ENCODE peak calls at places on chromosomes 7 and 10, in four cellular contexts. One of them, this sample, is unnamed.
A peak's percentile ranks its signal among the peaks of the same experiment; 100 is the strongest.

GRCh38 chr10:114684085-114684821 is 26.2 kb upstream of the ABLIM1 start:
- DNase-seq in K562: no peak
- DNase-seq in GM12878: no peak
- DNase-seq in HepG2: peak; percentile 50
- DNase-seq in this sample: no peak

GRCh38 chr10:75137533-75138438 is 26.3 kb downstream of the SAMD8 start:
- DNase-seq in K562: peak; percentile 74
- DNase-seq in GM12878: no peak
- DNase-seq in HepG2: no peak
- DNase-seq in this sample: no peak

GRCh38 chr7:47301657-47302295 is 280.1 kb downstream of the TNS3 start:
- DNase-seq in K562: no peak
- DNase-seq in GM12878: no peak
- DNase-seq in HepG2: no peak
- DNase-seq in this sample: no peak

GRCh38 chr10:52106895-52107294 is 207.2 kb upstream of the DKK1 start:
- DNase-seq in K562: no peak
- DNase-seq in GM12878: no peak
- DNase-seq in HepG2: no peak
- DNase-seq in this sample: peak; percentile 51

GRCh38 chr10:118951218-118951617 is 78.3 kb upstream of the NANOS1 start:
- DNase-seq in K562: no peak
- DNase-seq in GM12878: no peak
- DNase-seq in HepG2: no peak
- DNase-seq in this sample: no peak

GRCh38 chr10:26777686-26778085 is 80.2 kb downstream of the PDSS1 start:
- DNase-seq in K562: no peak
- DNase-seq in GM12878: no peak
- DNase-seq in HepG2: no peak
- DNase-seq in this sample: no peak

GRCh38 chr10:9792181-9792580 is 1225.5 kb upstream of the CELF2 start:
- DNase-seq in K562: no peak
- DNase-seq in GM12878: no peak
- DNase-seq in HepG2: no peak
- DNase-seq in this sample: no peak

GRCh38 chr7:69871213-69871885 is 273.1 kb downstream of the AUTS2 start:
- DNase-seq in K562: no peak
- DNase-seq in GM12878: no peak
- DNase-seq in HepG2: no peak
- DNase-seq in this sample: no peak

GRCh38 chr7:103989200-103989784 is at the start of gene RELN:
- DNase-seq in K562: peak; percentile 92
- DNase-seq in GM12878: no peak
- DNase-seq in HepG2: peak; percentile 48
- DNase-seq in this sample: peak; percentile 40

GRCh38 chr10:6128591-6129383 is 40.0 kb downstream of the RBM17 start:
- DNase-seq in K562: no peak
- DNase-seq in GM12878: no peak
- DNase-seq in HepG2: no peak
- DNase-seq in this sample: no peak

GRCh38 chr7:618539-619355 is 99.1 kb upstream of the PDGFA start:
- DNase-seq in K562: no peak
- DNase-seq in GM12878: no peak
- DNase-seq in HepG2: peak; percentile 91
- DNase-seq in this sample: no peak

GRCh38 chr10:69572159-69573055 is 815 bp downstream of the NEUROG3 start:
- DNase-seq in K562: no peak
- DNase-seq in GM12878: no peak
- DNase-seq in HepG2: no peak
- DNase-seq in this sample: no peak

GRCh38 chr10:63542835-63543575 is 21.8 kb downstream of the REEP3 start:
- DNase-seq in K562: no peak
- DNase-seq in GM12878: no peak
- DNase-seq in HepG2: no peak
- DNase-seq in this sample: no peak

GRCh38 chr7:149310113-149310836 is 48.3 kb downstream of the ZNF783 start:
- DNase-seq in K562: peak; percentile 72
- DNase-seq in GM12878: peak; percentile 36
- DNase-seq in HepG2: peak; percentile 53
- DNase-seq in this sample: peak; percentile 61

GRCh38 chr7:114472896-114473512 is 58.4 kb downstream of the FOXP2 start:
- DNase-seq in K562: no peak
- DNase-seq in GM12878: no peak
- DNase-seq in HepG2: no peak
- DNase-seq in this sample: no peak

GRCh38 chr10:125035588-125036298 is 93.8 kb downstream of the ZRANB1 start:
- DNase-seq in K562: no peak
- DNase-seq in GM12878: no peak
- DNase-seq in HepG2: no peak
- DNase-seq in this sample: no peak

GRCh38 chr7:80184693-80185092 is 50.1 kb downstream of the GNAI1 start:
- DNase-seq in K562: no peak
- DNase-seq in GM12878: no peak
- DNase-seq in HepG2: no peak
- DNase-seq in this sample: no peak

GRCh38 chr10:72784551-72785421 is 92.8 kb downstream of the MCU start:
- DNase-seq in K562: no peak
- DNase-seq in GM12878: no peak
- DNase-seq in HepG2: no peak
- DNase-seq in this sample: no peak

GRCh38 chr10:36602374-36602773 is 523.0 kb upstream of the ANKRD30A start:
- DNase-seq in K562: no peak
- DNase-seq in GM12878: no peak
- DNase-seq in HepG2: no peak
- DNase-seq in this sample: no peak
- TF ChIP-seq FOXK2 in K562: no peak
- TF ChIP-seq FOXK2 in GM12878: no peak
- TF ChIP-seq FOXK2 in HepG2: no peak
- TF ChIP-seq FOXK2 in this sample: no peak

GRCh38 chr10:102781089-102781920 is 37.6 kb downstream of the WBP1L start:
- DNase-seq in K562: peak; percentile 18
- DNase-seq in GM12878: no peak
- DNase-seq in HepG2: no peak
- DNase-seq in this sample: no peak

GRCh38 chr10:102783541-102783930 is 39.8 kb downstream of the WBP1L start:
- DNase-seq in K562: no peak
- DNase-seq in GM12878: no peak
- DNase-seq in HepG2: no peak
- DNase-seq in this sample: no peak

GRCh38 chr10:102780246-102780645 is 36.5 kb downstream of the WBP1L start:
- DNase-seq in K562: no peak
- DNase-seq in GM12878: no peak
- DNase-seq in HepG2: no peak
- DNase-seq in this sample: no peak

GRCh38 chr10:102781921-102782542 is 38.3 kb downstream of the WBP1L start:
- DNase-seq in K562: no peak
- DNase-seq in GM12878: no peak
- DNase-seq in HepG2: no peak
- DNase-seq in this sample: no peak

DNA sequence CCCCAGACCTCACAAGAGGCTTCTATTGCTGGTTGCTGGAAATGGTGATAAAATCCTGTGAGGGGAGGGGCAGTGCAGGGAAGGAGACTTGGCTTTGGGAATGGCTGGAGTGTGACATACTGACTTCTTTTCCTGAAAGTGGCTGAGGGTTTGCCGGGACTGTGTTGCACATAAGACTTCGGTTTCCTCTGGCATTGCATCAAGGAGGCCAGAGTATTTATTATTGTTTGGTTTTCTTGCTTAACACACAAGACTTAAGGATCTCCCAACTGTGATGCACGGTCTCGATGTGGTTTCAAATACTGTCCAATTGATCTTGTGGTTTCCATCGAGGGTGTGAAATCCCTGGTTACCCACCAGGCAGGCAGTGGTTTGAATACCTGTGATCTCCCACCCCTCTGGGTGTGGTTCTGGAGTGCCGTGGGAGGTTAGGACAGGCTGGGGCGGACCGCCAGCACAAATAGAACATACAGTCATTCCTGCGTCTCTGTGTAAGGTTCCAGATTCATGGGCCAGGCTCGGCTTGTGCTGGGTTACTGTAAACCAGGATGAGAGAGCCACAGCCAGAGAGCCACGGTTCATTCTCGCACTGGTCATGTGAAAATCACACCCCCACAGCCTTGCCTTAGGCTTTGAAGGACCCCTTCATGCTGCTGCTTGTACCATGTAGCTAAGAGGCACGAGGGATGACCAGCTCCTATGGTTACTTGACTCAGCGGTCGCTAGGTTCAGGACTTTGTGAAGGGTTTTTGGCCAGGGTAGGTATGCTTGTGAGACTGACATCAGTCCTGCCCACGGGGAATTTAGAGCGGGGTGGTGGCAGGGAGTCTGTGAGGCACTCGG is 39.2 kb downstream of the WBP1L start:
- DNase-seq in K562: no peak
- DNase-seq in GM12878: no peak
- DNase-seq in HepG2: no peak
- DNase-seq in this sample: no peak
- TF ChIP-seq FOXK2 in K562: no peak
- TF ChIP-seq FOXK2 in GM12878: no peak
- TF ChIP-seq FOXK2 in HepG2: no peak
- TF ChIP-seq FOXK2 in this sample: no peak

GRCh38 chr10:28561531-28561930 is 28.6 kb downstream of the WAC start:
- DNase-seq in K562: no peak
- DNase-seq in GM12878: no peak
- DNase-seq in HepG2: no peak
- DNase-seq in this sample: no peak
- TF ChIP-seq FOXK2 in K562: no peak
- TF ChIP-seq FOXK2 in GM12878: no peak
- TF ChIP-seq FOXK2 in HepG2: no peak
- TF ChIP-seq FOXK2 in this sample: no peak

GRCh38 chr10:22321156-22321711 is 335 bp downstream of the BMI1 start:
- DNase-seq in K562: no peak
- DNase-seq in GM12878: no peak
- DNase-seq in HepG2: peak; percentile 35
- DNase-seq in this sample: peak; percentile 56
- TF ChIP-seq FOXK2 in K562: no peak
- TF ChIP-seq FOXK2 in GM12878: no peak
- TF ChIP-seq FOXK2 in HepG2: no peak
- TF ChIP-seq FOXK2 in this sample: no peak

GRCh38 chr7:106735637-106736036 is 74.7 kb upstream of the CCDC71L start:
- DNase-seq in K562: no peak
- DNase-seq in GM12878: no peak
- DNase-seq in HepG2: no peak
- DNase-seq in this sample: no peak

GRCh38 chr7:106731637-106732036 is 70.7 kb upstream of the CCDC71L start:
- DNase-seq in K562: no peak
- DNase-seq in GM12878: no peak
- DNase-seq in HepG2: no peak
- DNase-seq in this sample: no peak

GRCh38 chr7:106730021-106730420 is 69.1 kb upstream of the CCDC71L start:
- DNase-seq in K562: no peak
- DNase-seq in GM12878: no peak
- DNase-seq in HepG2: no peak
- DNase-seq in this sample: no peak

GRCh38 chr7:106732045-106732444 is 71.1 kb upstream of the CCDC71L start:
- DNase-seq in K562: no peak
- DNase-seq in GM12878: no peak
- DNase-seq in HepG2: no peak
- DNase-seq in this sample: no peak

GRCh38 chr7:106731207-106731606 is 70.2 kb upstream of the CCDC71L start:
- DNase-seq in K562: no peak
- DNase-seq in GM12878: peak; percentile 91
- DNase-seq in HepG2: no peak
- DNase-seq in this sample: no peak
- TF ChIP-seq FOXK2 in K562: no peak
- TF ChIP-seq FOXK2 in GM12878: no peak
- TF ChIP-seq FOXK2 in HepG2: no peak
- TF ChIP-seq FOXK2 in this sample: no peak